ENCODE peak calls at places on chromosomes 7 and 10, in five cellular contexts. V is pancreas, Z is AG04450, S is RWPE1, O is neuronal stem cell. E is an unnamed sample.

GRCh38 chr10:12699258-12699700 is 302.2 kb downstream of the CCDC3 start:
- DNase-seq in S (no peak), Z (no peak), O (no peak), V (peak), E (no peak)

GRCh38 chr10:102347236-102347828 is 48.2 kb upstream of the NFKB2 start:
- DNase-seq in V (peak), S (peak), O (peak), Z (no peak), E (no peak)

GRCh38 chr7:80151274-80151665 is 16.6 kb downstream of the GNAI1 start:
- DNase-seq in O (no peak), Z (no peak), V (no peak), S (no peak), E (no peak)

GRCh38 chr10:15427836-15428414 is 56.8 kb upstream of the FAM171A1 start:
- DNase-seq in O (peak), S (no peak), V (no peak), Z (peak), E (no peak)

GRCh38 chr7:149027055-149027454 is 1.2 kb downstream of the PDIA4 start:
- DNase-seq in V (no peak), S (no peak), O (no peak), Z (no peak), E (peak)

GRCh38 chr10:27355918-27356573 is 115.4 kb upstream of the ACBD5 start:
- DNase-seq in Z (no peak), O (no peak), S (no peak), V (no peak), E (no peak)

GRCh38 chr10:48439581-48440041 is 133.1 kb downstream of the MAPK8 start:
- DNase-seq in V (peak), Z (no peak), O (no peak), S (no peak), E (no peak)

GRCh38 chr10:71623098-71623985 is 96.2 kb downstream of the C10orf105 start:
- DNase-seq in S (peak), V (no peak), O (no peak), Z (no peak), E (no peak)

GRCh38 chr7:96486681-96487080 is 164.8 kb upstream of the SLC25A13 start:
- DNase-seq in O (no peak), V (no peak), S (peak), Z (no peak), E (no peak)

GRCh38 chr7:148514236-148514635 is 76.3 kb upstream of the C7orf33 start:
- DNase-seq in V (no peak), O (no peak), S (no peak), Z (no peak), E (no peak)

GRCh38 chr7:75900617-75901315 is 14.2 kb upstream of the POR start:
- DNase-seq in Z (no peak), V (no peak), S (no peak), O (no peak), E (no peak)

GRCh38 chr7:111388912-111389311 is 173.4 kb downstream of the IMMP2L start:
- DNase-seq in S (no peak), O (no peak), V (no peak), Z (no peak), E (no peak)

GRCh38 chr10:13925924-13926435 is 339.2 kb downstream of the PRPF18 start:
- DNase-seq in S (no peak), O (no peak), V (no peak), Z (no peak), E (no peak)

GRCh38 chr7:74289660-74290589 is 718 bp downstream of the CLIP2 start:
- DNase-seq in S (peak), V (peak), O (no peak), Z (no peak), E (peak)

GRCh38 chr10:30818010-30818660 is 188.6 kb upstream of the LYZL2 start:
- DNase-seq in Z (no peak), O (no peak), S (no peak), V (no peak), E (no peak)

DNA sequence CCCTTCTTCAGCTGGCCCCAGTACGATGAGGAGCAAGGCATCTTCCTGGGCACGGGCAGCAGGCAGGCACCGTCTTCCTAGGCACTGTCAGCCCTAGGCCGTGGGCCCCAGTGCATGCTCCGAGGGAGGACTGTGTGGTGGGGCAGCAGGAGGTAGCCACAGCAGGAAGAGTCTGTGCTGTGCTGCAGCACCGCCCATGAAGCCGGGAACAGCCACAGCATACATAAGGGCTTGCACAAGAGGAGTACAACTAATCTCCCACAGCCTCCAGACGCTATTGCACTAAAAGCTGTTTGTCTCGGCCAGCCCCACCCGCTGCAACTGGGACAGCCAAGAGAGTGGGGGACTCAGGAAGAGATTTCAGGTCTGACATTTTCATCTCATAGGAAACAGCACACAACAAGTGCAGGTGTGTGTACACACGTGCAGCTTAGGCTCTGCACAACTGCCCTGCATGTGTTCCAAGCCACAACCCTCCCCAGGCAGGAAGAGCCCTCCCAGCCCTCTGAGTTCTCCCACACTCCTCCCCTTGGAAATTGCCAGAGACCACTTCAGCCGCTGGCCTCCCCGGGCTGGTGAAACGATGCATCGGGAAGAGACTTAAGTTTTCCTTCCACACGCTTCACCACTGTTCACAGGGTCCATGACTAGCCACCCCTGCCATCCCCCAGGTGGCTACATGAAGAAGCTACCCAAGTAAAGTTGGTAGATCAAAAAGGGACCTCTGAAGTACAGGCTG is 88.1 kb upstream of the DDC start:
- DNase-seq in O (no peak), V (no peak), Z (no peak), S (no peak), E (no peak)
- H3K27ac ChIP-seq in O (no peak), V (no peak), Z (no peak), S (peak), E (no peak)

GRCh38 chr7:44145419-44145968 is 4.4 kb upstream of the MYL7 start:
- DNase-seq in Z (no peak), S (no peak), V (no peak), O (peak), E (peak)

GRCh38 chr7:44147026-44147881 is 6.1 kb upstream of the MYL7 start:
- DNase-seq in S (no peak), O (no peak), Z (no peak), V (no peak), E (no peak)

GRCh38 chr7:44144968-44145418 is 3.9 kb upstream of the MYL7 start:
- DNase-seq in V (no peak), Z (no peak), O (no peak), S (no peak), E (no peak)

GRCh38 chr7:44144426-44144967 is 3.4 kb upstream of the MYL7 start:
- DNase-seq in O (no peak), Z (no peak), S (no peak), V (peak), E (no peak)

GRCh38 chr7:44145969-44146897 is 5.1 kb upstream of the MYL7 start:
- DNase-seq in S (peak), Z (no peak), V (peak), O (peak), E (peak)
- H3K27ac ChIP-seq in S (no peak), Z (no peak), V (peak), O (no peak), E (peak)

GRCh38 chr7:36232971-36233550 is 80.0 kb downstream of the EEPD1 start:
- DNase-seq in O (no peak), S (no peak), V (no peak), Z (peak), E (no peak)

GRCh38 chr7:36228039-36228438 is 75.0 kb downstream of the EEPD1 start:
- DNase-seq in V (no peak), S (no peak), O (no peak), Z (no peak), E (no peak)

GRCh38 chr7:36231406-36231805 is 78.4 kb downstream of the EEPD1 start:
- DNase-seq in Z (no peak), V (no peak), S (no peak), O (no peak), E (no peak)

GRCh38 chr7:36236073-36236472 is 83.0 kb downstream of the EEPD1 start:
- DNase-seq in V (no peak), O (no peak), Z (no peak), S (no peak), E (no peak)

DNA sequence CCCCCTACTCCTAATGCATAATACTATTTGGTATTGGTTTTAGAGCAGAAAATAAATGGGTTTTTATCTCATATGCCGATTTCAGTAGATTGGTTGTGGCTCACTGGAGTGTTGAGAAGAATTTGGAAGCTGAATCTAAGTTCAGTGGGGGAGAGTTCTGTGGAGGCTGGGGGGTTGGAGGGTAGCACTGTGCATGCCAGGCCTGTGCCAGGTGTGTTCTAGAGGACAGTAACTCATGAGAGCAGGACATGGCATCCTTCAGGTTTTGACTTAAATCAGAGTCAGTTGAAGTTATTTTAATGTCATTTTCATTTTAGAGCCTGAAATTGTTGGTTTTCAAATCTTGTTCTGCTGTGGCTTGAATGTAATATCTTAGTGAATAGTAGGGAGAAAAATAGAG is 79.5 kb downstream of the EEPD1 start:
- DNase-seq in Z (no peak), O (no peak), S (no peak), V (no peak), E (no peak)
- H3K27ac ChIP-seq in Z (peak), O (no peak), S (no peak), V (no peak), E (no peak)

GRCh38 chr10:23558361-23558799 is 119.5 kb downstream of the OTUD1 start:
- DNase-seq in S (peak), V (no peak), O (no peak), Z (no peak), E (no peak)

GRCh38 chr10:23557777-23558176 is 118.9 kb downstream of the OTUD1 start:
- DNase-seq in Z (no peak), O (no peak), S (no peak), V (no peak), E (no peak)

GRCh38 chr10:23556727-23557440 is 118.0 kb downstream of the OTUD1 start:
- DNase-seq in S (peak), V (no peak), O (no peak), Z (no peak), E (no peak)
- H3K27ac ChIP-seq in S (peak), V (no peak), O (no peak), Z (no peak), E (no peak)

DNA sequence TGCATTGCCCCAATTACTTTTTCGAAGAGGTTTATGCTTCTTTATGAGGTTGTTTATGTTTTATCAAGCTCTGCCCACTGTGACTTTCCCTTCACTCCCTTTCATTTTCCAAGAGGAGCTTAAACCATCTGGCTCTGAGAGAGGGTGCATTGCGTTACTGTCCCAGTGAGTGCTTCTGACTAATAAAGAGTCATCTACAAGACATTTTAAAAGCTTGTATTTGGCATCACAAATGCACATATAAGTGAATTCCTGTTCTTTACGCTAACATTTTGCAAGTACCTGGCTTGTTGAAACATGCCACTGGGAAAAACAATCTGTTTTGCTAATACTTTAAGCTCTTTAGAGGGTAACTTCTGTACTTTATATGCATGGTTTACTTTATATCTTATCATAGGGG is 534.6 kb upstream of the POM121L12 start:
- DNase-seq in S (peak), O (no peak), Z (no peak), V (no peak), E (no peak)
- H3K27ac ChIP-seq in S (no peak), O (no peak), Z (no peak), V (no peak), E (no peak)

DNA sequence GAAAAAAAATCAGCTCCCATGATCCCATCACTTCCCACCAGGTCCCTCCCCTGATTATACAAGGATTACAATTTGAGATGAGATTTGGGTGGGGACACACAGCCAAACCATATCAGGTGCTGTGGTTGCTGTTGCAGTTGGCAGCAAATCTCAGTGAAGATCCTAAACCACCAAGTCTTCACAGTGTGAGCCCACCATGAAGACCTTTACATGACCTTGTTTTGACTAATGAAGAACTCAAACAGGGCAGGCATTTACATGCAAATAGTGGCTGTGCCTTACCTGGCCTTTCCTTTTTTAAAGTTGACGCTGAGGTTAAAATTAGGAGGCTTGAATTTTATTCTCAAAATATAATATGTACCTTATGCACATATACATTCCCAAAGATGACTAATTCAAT is 242.6 kb downstream of the ACTR3B start:
- DNase-seq in Z (no peak), V (no peak), S (no peak), O (no peak), E (no peak)
- H3K27ac ChIP-seq in Z (no peak), V (no peak), S (no peak), O (no peak), E (no peak)

GRCh38 chr10:80462986-80463741 is 9.1 kb downstream of the TSPAN14 start:
- DNase-seq in V (no peak), O (no peak), Z (no peak), S (no peak), E (no peak)
- H3K27ac ChIP-seq in V (no peak), O (peak), Z (peak), S (peak), E (peak)